ENCODE peak calls at places on chromosomes 2 and 18, in six cellular contexts. Z is NAMALWA, O is LoVo, V is HS-27A, P is IMR-90, K is HTR-8/SVneo. A is an unnamed sample.

GRCh38 chr2:235605306-235605998 is 111.6 kb downstream of the AGAP1 start:
- DNase-seq in V (peak), O (no peak), K (no peak), P (peak), Z (no peak), A (peak)

GRCh38 chr18:37341016-37341415 is 224.6 kb downstream of the CELF4 start:
- DNase-seq in K (no peak), Z (no peak), V (no peak), P (no peak), O (no peak), A (no peak)

GRCh38 chr2:191114403-191114886 is 36.3 kb downstream of the STAT4 start:
- DNase-seq in V (no peak), O (no peak), K (peak), P (peak), Z (peak), A (no peak)

GRCh38 chr2:227297052-227297451 is 28.0 kb upstream of the MFF start:
- DNase-seq in Z (no peak), O (no peak), K (no peak), P (no peak), V (no peak), A (no peak)

GRCh38 chr2:241560883-241561474 is 2.4 kb downstream of the BOK start:
- DNase-seq in Z (no peak), O (no peak), K (no peak), V (no peak), P (peak), A (no peak)

GRCh38 chr2:232879618-232880494 is 9.8 kb downstream of the SNORC start:
- DNase-seq in O (no peak), P (no peak), Z (no peak), K (no peak), V (no peak), A (no peak)

GRCh38 chr18:44698518-44698917 is 17.8 kb downstream of the SETBP1 start:
- DNase-seq in P (no peak), O (no peak), Z (no peak), V (no peak), K (no peak), A (no peak)

GRCh38 chr2:61144697-61145268 is 17.2 kb upstream of the C2orf74 start:
- DNase-seq in O (no peak), V (peak), Z (peak), K (peak), P (peak), A (peak)

GRCh38 chr2:218344090-218344754 is 12.4 kb upstream of the CATIP start:
- DNase-seq in K (no peak), O (no peak), P (no peak), Z (no peak), V (no peak), A (no peak)

GRCh38 chr2:195535911-195536522 is 121.0 kb upstream of the SLC39A10 start:
- DNase-seq in O (no peak), V (no peak), Z (peak), K (no peak), P (no peak), A (no peak)

GRCh38 chr18:79542876-79543750 is 136.5 kb upstream of the CTDP1 start:
- DNase-seq in O (no peak), K (no peak), Z (no peak), P (no peak), V (no peak), A (no peak)

GRCh38 chr2:218256612-218257350 is 4.0 kb upstream of the GPBAR1 start:
- DNase-seq in Z (no peak), K (no peak), O (no peak), V (no peak), P (no peak), A (no peak)

GRCh38 chr2:101328474-101329007 is 20.0 kb upstream of the RNF149 start:
- DNase-seq in Z (no peak), O (no peak), P (peak), V (no peak), K (no peak), A (peak)

GRCh38 chr2:130819915-130820861 is 16.5 kb upstream of the ARHGEF4 start:
- DNase-seq in P (no peak), K (no peak), O (no peak), V (no peak), Z (no peak), A (no peak)

GRCh38 chr18:9535430-9535972 is 60.2 kb downstream of the RALBP1 start:
- DNase-seq in K (no peak), P (peak), Z (no peak), V (no peak), O (no peak), A (peak)

GRCh38 chr18:57819671-57820460 is 16.8 kb upstream of the ATP8B1 start:
- DNase-seq in Z (no peak), O (peak), K (peak), V (peak), P (peak), A (peak)

A was measured in HS-5.